ENCODE peak calls at places on chromosomes 11 and 22, in six cellular contexts. D, I, N, U, G and L are unnamed samples.

GRCh38 chr11:46347637-46348311 is 511 bp downstream of the DGKZ start:
- DNase-seq in G (no peak), U (no peak), D (no peak), N (no peak), I (no peak), L (peak; percentile 8)

GRCh38 chr11:63850946-63851345 is 12.0 kb downstream of the MARK2 start:
- DNase-seq in U (no peak), G (no peak), I (no peak), N (no peak), D (no peak), L (no peak)

GRCh38 chr11:109421981-109422590 is at the start of gene C11orf87:
- DNase-seq in I (no peak), D (peak; percentile 10), N (peak; percentile 37), U (no peak), G (no peak), L (no peak)

GRCh38 chr11:120205596-120206161 is 5.2 kb upstream of the OAF start:
- DNase-seq in U (no peak), N (no peak), D (peak; percentile 61), G (no peak), I (peak; percentile 50), L (no peak)

GRCh38 chr22:21951931-21952465 is 650 bp downstream of the PPM1F start:
- DNase-seq in U (no peak), D (peak; percentile 59), N (peak; percentile 28), I (peak; percentile 49), G (no peak), L (no peak)

GRCh38 chr11:117829369-117829725 is 4.8 kb upstream of the FXYD2 start:
- DNase-seq in G (no peak), D (no peak), N (no peak), I (no peak), U (no peak), L (no peak)

GRCh38 chr11:111724615-111725129 is 41.5 kb downstream of the PPP2R1B start:
- DNase-seq in I (no peak), D (no peak), N (no peak), G (no peak), U (no peak), L (no peak)

GRCh38 chr11:134433806-134434205 is 21.8 kb upstream of the B3GAT1 start:
- DNase-seq in D (no peak), U (no peak), N (no peak), I (no peak), G (no peak), L (no peak)

GRCh38 chr11:5280582-5281102 is 10.9 kb upstream of the HBE1 start:
- DNase-seq in N (no peak), D (peak; percentile 96), U (peak; percentile 51), G (no peak), I (peak; percentile 98), L (peak; percentile 67)

GRCh38 chr11:69218271-69218682 is 62.5 kb downstream of the SMIM38 start:
- DNase-seq in U (no peak), N (no peak), D (no peak), G (no peak), I (no peak), L (no peak)

GRCh38 chr11:102421262-102421661 is 31.3 kb downstream of the TMEM123 start:
- DNase-seq in D (no peak), I (no peak), U (no peak), N (no peak), G (no peak), L (peak; percentile 57)

GRCh38 chr11:60769811-60770210 is 13.1 kb downstream of the MS4A15 start:
- DNase-seq in I (no peak), U (no peak), G (no peak), D (no peak), N (no peak), L (no peak)

GRCh38 chr22:36064358-36064757 is 35.7 kb upstream of the RBFOX2 start:
- DNase-seq in I (no peak), N (no peak), G (no peak), U (no peak), D (no peak), L (no peak)

GRCh38 chr11:82680252-82680651 is 53.4 kb downstream of the FAM181B start:
- DNase-seq in G (no peak), N (no peak), D (no peak), I (no peak), U (no peak), L (no peak)

GRCh38 chr11:131408011-131408640 is 37.7 kb downstream of the NTM start:
- DNase-seq in N (no peak), I (peak; percentile 52), D (peak; percentile 60), U (peak; percentile 35), G (no peak), L (peak; percentile 49)

GRCh38 chr11:116504541-116505149 is 268.1 kb downstream of the BUD13 start:
- DNase-seq in G (no peak), U (no peak), N (no peak), I (no peak), D (no peak), L (no peak)